ENCODE peak calls at places on chromosomes 11 and 22, in ten cellular contexts. One of them, this sample, is unnamed.

GRCh38 chr22:44427506-44428470 is 70.2 kb downstream of the RTL6 start:
- DNase-seq in small intestine: no peak
- DNase-seq in H1: no peak
- DNase-seq in psoas muscle: no peak
- DNase-seq in trophoblast cell: no peak
- DNase-seq in neural progenitor cell: no peak
- DNase-seq in uterus: no peak
- DNase-seq in thyroid gland: no peak
- DNase-seq in WERI-Rb-1: peak; percentile 73
- DNase-seq in Caco-2: no peak
- DNase-seq in this sample: no peak

GRCh38 chr11:28017816-28018215 is 90.1 kb downstream of the KIF18A start:
- DNase-seq in uterus: no peak
- DNase-seq in H1: no peak
- DNase-seq in neural progenitor cell: no peak
- DNase-seq in small intestine: no peak
- DNase-seq in trophoblast cell: no peak
- DNase-seq in thyroid gland: no peak
- DNase-seq in Caco-2: no peak
- DNase-seq in WERI-Rb-1: no peak
- DNase-seq in psoas muscle: no peak
- DNase-seq in this sample: no peak

GRCh38 chr11:76658231-76658630 is 12.3 kb downstream of the LRRC32 start:
- DNase-seq in psoas muscle: no peak
- DNase-seq in WERI-Rb-1: no peak
- DNase-seq in thyroid gland: no peak
- DNase-seq in uterus: no peak
- DNase-seq in trophoblast cell: no peak
- DNase-seq in H1: no peak
- DNase-seq in small intestine: no peak
- DNase-seq in neural progenitor cell: no peak
- DNase-seq in Caco-2: peak; percentile 11
- DNase-seq in this sample: no peak

GRCh38 chr11:117688255-117688797 is 108.7 kb downstream of the DSCAML1 start:
- DNase-seq in psoas muscle: no peak
- DNase-seq in Caco-2: no peak
- DNase-seq in thyroid gland: peak; percentile 47
- DNase-seq in trophoblast cell: no peak
- DNase-seq in WERI-Rb-1: no peak
- DNase-seq in small intestine: no peak
- DNase-seq in uterus: no peak
- DNase-seq in neural progenitor cell: no peak
- DNase-seq in H1: no peak
- DNase-seq in this sample: no peak

GRCh38 chr22:17258015-17258827 is 39.0 kb upstream of the ADA2 start:
- DNase-seq in neural progenitor cell: peak; percentile 88
- DNase-seq in psoas muscle: peak; percentile 59
- DNase-seq in WERI-Rb-1: peak; percentile 69
- DNase-seq in small intestine: peak; percentile 78
- DNase-seq in trophoblast cell: peak; percentile 71
- DNase-seq in thyroid gland: peak; percentile 45
- DNase-seq in Caco-2: peak; percentile 43
- DNase-seq in H1: peak; percentile 74
- DNase-seq in uterus: peak; percentile 45
- DNase-seq in this sample: peak; percentile 35

GRCh38 chr22:27385261-27385998 is 416.1 kb downstream of the MN1 start:
- DNase-seq in neural progenitor cell: no peak
- DNase-seq in thyroid gland: no peak
- DNase-seq in WERI-Rb-1: no peak
- DNase-seq in small intestine: no peak
- DNase-seq in Caco-2: no peak
- DNase-seq in trophoblast cell: no peak
- DNase-seq in psoas muscle: no peak
- DNase-seq in H1: peak; percentile 38
- DNase-seq in uterus: no peak
- DNase-seq in this sample: no peak

GRCh38 chr11:105610796-105611361 is 1.0 kb downstream of the GRIA4 start:
- DNase-seq in thyroid gland: no peak
- DNase-seq in psoas muscle: no peak
- DNase-seq in neural progenitor cell: peak; percentile 13
- DNase-seq in uterus: no peak
- DNase-seq in WERI-Rb-1: peak; percentile 10
- DNase-seq in Caco-2: no peak
- DNase-seq in H1: no peak
- DNase-seq in small intestine: no peak
- DNase-seq in trophoblast cell: no peak
- DNase-seq in this sample: no peak

GRCh38 chr22:50459443-50460140 is 15.2 kb downstream of the SBF1 start:
- DNase-seq in H1: no peak
- DNase-seq in neural progenitor cell: no peak
- DNase-seq in WERI-Rb-1: no peak
- DNase-seq in thyroid gland: no peak
- DNase-seq in Caco-2: no peak
- DNase-seq in uterus: no peak
- DNase-seq in small intestine: no peak
- DNase-seq in trophoblast cell: no peak
- DNase-seq in psoas muscle: no peak
- DNase-seq in this sample: no peak

GRCh38 chr11:88414385-88414861 is 76.9 kb upstream of the CTSC start:
- DNase-seq in uterus: no peak
- DNase-seq in Caco-2: no peak
- DNase-seq in H1: no peak
- DNase-seq in thyroid gland: peak; percentile 41
- DNase-seq in small intestine: peak; percentile 22
- DNase-seq in trophoblast cell: no peak
- DNase-seq in WERI-Rb-1: no peak
- DNase-seq in neural progenitor cell: no peak
- DNase-seq in psoas muscle: no peak
- DNase-seq in this sample: no peak

GRCh38 chr22:30531651-30532608 is 14.6 kb downstream of the SEC14L6 start:
- DNase-seq in neural progenitor cell: no peak
- DNase-seq in small intestine: no peak
- DNase-seq in H1: no peak
- DNase-seq in WERI-Rb-1: no peak
- DNase-seq in uterus: no peak
- DNase-seq in psoas muscle: no peak
- DNase-seq in thyroid gland: no peak
- DNase-seq in trophoblast cell: no peak
- DNase-seq in Caco-2: no peak
- DNase-seq in this sample: no peak

DNA sequence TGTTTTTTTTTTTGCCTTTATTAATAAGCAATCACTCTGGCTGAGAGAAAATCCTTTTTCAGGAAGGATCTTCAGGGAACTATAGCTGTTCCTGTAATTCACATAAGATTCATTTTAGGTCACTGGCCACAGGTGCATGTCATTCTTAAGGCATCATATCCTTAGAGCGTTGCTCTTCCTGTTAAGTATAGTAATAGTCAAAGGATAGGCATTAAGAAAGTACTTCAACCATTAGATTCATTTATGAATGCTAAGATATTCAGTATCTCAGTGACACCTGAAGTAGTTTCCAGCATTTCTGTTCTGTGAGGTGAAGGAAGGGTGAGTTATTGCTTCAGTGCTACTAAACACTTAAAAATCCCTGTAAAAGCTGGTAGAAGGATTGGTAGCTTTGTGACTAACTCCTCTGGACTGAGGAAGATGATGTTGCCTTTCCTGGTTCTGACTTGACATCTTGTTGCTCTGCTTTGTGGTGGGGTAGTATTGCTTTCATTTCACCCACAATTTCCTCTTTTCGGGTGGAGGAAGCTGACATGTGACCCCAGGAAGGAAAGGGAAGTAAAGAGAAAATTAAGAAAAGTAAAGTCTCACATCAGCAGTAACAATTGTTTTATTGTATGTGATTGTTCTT is 34.7 kb downstream of the RNF169 start:
- DNase-seq in neural progenitor cell: no peak
- DNase-seq in small intestine: peak; percentile 35
- DNase-seq in psoas muscle: no peak
- DNase-seq in thyroid gland: no peak
- DNase-seq in trophoblast cell: peak; percentile 87
- DNase-seq in Caco-2: no peak
- DNase-seq in H1: no peak
- DNase-seq in WERI-Rb-1: no peak
- DNase-seq in uterus: no peak
- DNase-seq in this sample: no peak
- H3K4me3 ChIP-seq in neural progenitor cell: no peak overlapping the region
- H3K4me3 ChIP-seq in small intestine: no peak overlapping the region
- H3K4me3 ChIP-seq in psoas muscle: no peak overlapping the region
- H3K4me3 ChIP-seq in thyroid gland: no peak overlapping the region
- H3K4me3 ChIP-seq in trophoblast cell: no peak overlapping the region
- H3K4me3 ChIP-seq in Caco-2: no peak overlapping the region
- H3K4me3 ChIP-seq in H1: no peak overlapping the region
- H3K4me3 ChIP-seq in WERI-Rb-1: no peak overlapping the region
- H3K4me3 ChIP-seq in uterus: no peak overlapping the region
- H3K4me3 ChIP-seq in this sample: no peak overlapping the region

DNA sequence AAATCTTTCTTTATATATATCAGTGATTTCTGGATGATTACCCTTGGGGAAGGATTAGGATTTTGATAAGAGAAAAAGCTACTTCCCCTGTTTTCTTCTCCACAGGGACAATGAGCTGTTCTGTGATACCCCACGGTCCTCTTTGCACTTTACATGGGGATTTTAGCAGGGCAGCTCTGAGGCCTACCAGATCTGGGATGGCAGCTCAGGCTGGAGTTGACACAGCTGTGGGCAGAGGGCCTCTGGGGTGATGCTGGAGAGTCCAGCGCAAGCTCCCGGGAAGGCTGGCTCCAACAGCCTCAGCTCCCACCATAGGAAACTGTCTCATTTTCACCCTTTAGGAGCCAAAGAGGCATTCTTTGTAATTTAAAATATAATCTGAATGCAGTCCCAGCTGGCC is 383.8 kb upstream of the NARS2 start:
- DNase-seq in uterus: no peak
- DNase-seq in WERI-Rb-1: no peak
- DNase-seq in psoas muscle: no peak
- DNase-seq in trophoblast cell: no peak
- DNase-seq in neural progenitor cell: no peak
- DNase-seq in small intestine: no peak
- DNase-seq in Caco-2: no peak
- DNase-seq in H1: no peak
- DNase-seq in thyroid gland: no peak
- DNase-seq in this sample: no peak
- H3K27me3 ChIP-seq in uterus: no peaks in the 10 kb centered on the region
- H3K27me3 ChIP-seq in WERI-Rb-1: no peaks in the 10 kb centered on the region
- H3K27me3 ChIP-seq in psoas muscle: peaks cover 9% of the 10 kb centered on the region
- H3K27me3 ChIP-seq in trophoblast cell: no peaks in the 10 kb centered on the region
- H3K27me3 ChIP-seq in neural progenitor cell: peaks cover 28% of the 10 kb centered on the region
- H3K27me3 ChIP-seq in small intestine: peaks cover 4% of the 10 kb centered on the region
- H3K27me3 ChIP-seq in Caco-2: peaks cover 1% of the 10 kb centered on the region
- H3K27me3 ChIP-seq in H1: peaks cover 7% of the 10 kb centered on the region
- H3K27me3 ChIP-seq in thyroid gland: no peaks in the 10 kb centered on the region
- H3K27me3 ChIP-seq in this sample: no peaks in the 10 kb centered on the region

DNA sequence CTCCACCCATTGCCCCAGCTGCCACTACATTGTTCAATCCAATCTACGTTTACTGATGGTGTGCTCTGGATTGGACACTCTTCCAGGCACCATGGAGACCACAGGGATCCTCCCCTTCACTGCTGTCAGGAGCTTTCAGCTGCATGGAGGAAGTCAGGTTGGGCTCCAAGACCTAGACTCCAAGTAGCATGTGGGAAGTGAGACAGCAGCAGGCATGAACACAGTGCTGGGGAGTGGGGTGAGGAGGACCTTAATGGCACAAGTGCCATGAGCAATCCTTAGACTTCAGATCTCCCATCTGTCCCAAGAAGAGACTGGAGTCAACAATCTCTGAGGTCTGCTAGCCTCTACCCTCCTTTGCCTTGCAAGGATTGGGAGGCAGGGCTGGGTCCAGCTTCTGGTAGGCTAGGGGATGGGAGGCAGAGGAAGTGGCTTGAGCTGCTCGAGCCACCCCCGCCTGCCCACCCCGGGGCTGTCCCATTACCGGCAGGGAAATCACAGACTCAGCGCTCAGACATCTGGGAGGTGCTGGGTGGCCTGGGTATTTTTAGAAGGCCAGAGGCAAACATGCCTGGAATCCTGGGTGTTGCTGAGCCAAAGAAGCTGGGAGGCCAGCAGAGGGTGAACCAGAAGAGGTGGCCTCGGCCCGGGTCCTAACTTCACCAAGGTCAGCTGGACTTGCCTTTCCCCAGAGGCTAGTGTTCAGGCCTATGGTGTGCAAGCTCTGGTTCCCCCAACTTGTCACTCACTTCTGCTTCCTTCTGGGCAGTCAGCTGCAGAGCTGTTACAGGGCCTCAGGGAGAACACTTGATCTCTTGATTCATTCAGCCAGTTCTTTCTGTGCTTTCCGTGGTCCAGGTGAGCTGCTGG is 15.3 kb upstream of the FCHSD2 start:
- DNase-seq in WERI-Rb-1: no peak
- DNase-seq in psoas muscle: peak; percentile 49
- DNase-seq in neural progenitor cell: no peak
- DNase-seq in trophoblast cell: peak; percentile 95
- DNase-seq in Caco-2: peak; percentile 69
- DNase-seq in small intestine: no peak
- DNase-seq in H1: no peak
- DNase-seq in uterus: peak; percentile 24
- DNase-seq in thyroid gland: no peak
- DNase-seq in this sample: no peak
- H3K4me3 ChIP-seq in WERI-Rb-1: no peak overlapping the region
- H3K4me3 ChIP-seq in psoas muscle: no peak overlapping the region
- H3K4me3 ChIP-seq in neural progenitor cell: no peak overlapping the region
- H3K4me3 ChIP-seq in trophoblast cell: no peak overlapping the region
- H3K4me3 ChIP-seq in Caco-2: no peak overlapping the region
- H3K4me3 ChIP-seq in small intestine: no peak overlapping the region
- H3K4me3 ChIP-seq in H1: no peak overlapping the region
- H3K4me3 ChIP-seq in uterus: no peak overlapping the region
- H3K4me3 ChIP-seq in thyroid gland: no peak overlapping the region
- H3K4me3 ChIP-seq in this sample: no peak overlapping the region

GRCh38 chr11:44324787-44325525 is 15.0 kb upstream of the ALX4 start:
- DNase-seq in small intestine: no peak
- DNase-seq in trophoblast cell: no peak
- DNase-seq in psoas muscle: no peak
- DNase-seq in neural progenitor cell: no peak
- DNase-seq in WERI-Rb-1: no peak
- DNase-seq in thyroid gland: no peak
- DNase-seq in uterus: no peak
- DNase-seq in Caco-2: peak; percentile 23
- DNase-seq in H1: no peak
- DNase-seq in this sample: no peak

GRCh38 chr11:44325698-44326097 is 15.8 kb upstream of the ALX4 start:
- DNase-seq in small intestine: no peak
- DNase-seq in H1: no peak
- DNase-seq in uterus: no peak
- DNase-seq in neural progenitor cell: no peak
- DNase-seq in Caco-2: no peak
- DNase-seq in WERI-Rb-1: no peak
- DNase-seq in psoas muscle: no peak
- DNase-seq in thyroid gland: no peak
- DNase-seq in trophoblast cell: no peak
- DNase-seq in this sample: no peak

GRCh38 chr11:44326615-44327475 is 16.9 kb upstream of the ALX4 start:
- DNase-seq in thyroid gland: no peak
- DNase-seq in Caco-2: peak; percentile 47
- DNase-seq in uterus: no peak
- DNase-seq in WERI-Rb-1: no peak
- DNase-seq in H1: no peak
- DNase-seq in psoas muscle: no peak
- DNase-seq in trophoblast cell: no peak
- DNase-seq in small intestine: no peak
- DNase-seq in neural progenitor cell: no peak
- DNase-seq in this sample: no peak

GRCh38 chr11:44322243-44322642 is 12.3 kb upstream of the ALX4 start:
- DNase-seq in psoas muscle: no peak
- DNase-seq in small intestine: no peak
- DNase-seq in uterus: no peak
- DNase-seq in trophoblast cell: no peak
- DNase-seq in neural progenitor cell: no peak
- DNase-seq in thyroid gland: no peak
- DNase-seq in WERI-Rb-1: no peak
- DNase-seq in Caco-2: no peak
- DNase-seq in H1: no peak
- DNase-seq in this sample: no peak

GRCh38 chr11:44324222-44324621 is 14.3 kb upstream of the ALX4 start:
- DNase-seq in psoas muscle: no peak
- DNase-seq in H1: no peak
- DNase-seq in uterus: no peak
- DNase-seq in Caco-2: no peak
- DNase-seq in trophoblast cell: no peak
- DNase-seq in neural progenitor cell: no peak
- DNase-seq in WERI-Rb-1: no peak
- DNase-seq in thyroid gland: no peak
- DNase-seq in small intestine: no peak
- DNase-seq in this sample: no peak
- H3K27me3 ChIP-seq in psoas muscle: peaks cover 90% of the 10 kb centered on the region
- H3K27me3 ChIP-seq in H1: peaks cover 89% of the 10 kb centered on the region
- H3K27me3 ChIP-seq in uterus: no peaks in the 10 kb centered on the region
- H3K27me3 ChIP-seq in Caco-2: peaks cover 2% of the 10 kb centered on the region
- H3K27me3 ChIP-seq in trophoblast cell: peaks cover 41% of the 10 kb centered on the region
- H3K27me3 ChIP-seq in neural progenitor cell: peaks cover 100% of the 10 kb centered on the region
- H3K27me3 ChIP-seq in WERI-Rb-1: peaks cover 94% of the 10 kb centered on the region
- H3K27me3 ChIP-seq in thyroid gland: peaks cover 30% of the 10 kb centered on the region
- H3K27me3 ChIP-seq in small intestine: peaks cover 61% of the 10 kb centered on the region
- H3K27me3 ChIP-seq in this sample: peaks cover 27% of the 10 kb centered on the region

This sample was measured in MG63.